ENCODE peak calls at places on chromosomes 13 and 19, in five cellular contexts. I is uterus, F is astrocyte of the spinal cord, O is ovary, Z is heart right ventricle. Q is an unnamed sample.

GRCh38 chr13:110447058-110447511 is 114.4 kb downstream of the RAB20 start:
- DNase-seq in O (peak; percentile 64), F (peak; percentile 38), Z (no peak), I (no peak), Q (no peak)

GRCh38 chr13:99207511-99207910 is 6.9 kb downstream of the UBAC2 start:
- DNase-seq in F (no peak), O (no peak), Z (no peak), I (no peak), Q (no peak)

GRCh38 chr19:40219721-40220276 is 1.6 kb upstream of the TTC9B start:
- DNase-seq in F (peak; percentile 69), O (no peak), Z (no peak), I (peak; percentile 21), Q (peak; percentile 22)

GRCh38 chr13:40148103-40148502 is 492.6 kb downstream of the COG6 start:
- DNase-seq in I (no peak), Z (no peak), O (no peak), F (no peak), Q (no peak)

GRCh38 chr13:46926856-46927625 is 30.2 kb upstream of the HTR2A start:
- DNase-seq in O (no peak), F (no peak), I (no peak), Z (no peak), Q (peak; percentile 36)

GRCh38 chr13:112893570-112894422 is 75.2 kb upstream of the MCF2L start:
- DNase-seq in Z (no peak), F (no peak), I (no peak), O (peak; percentile 57), Q (no peak)

GRCh38 chr19:15280048-15280725 is 47.9 kb upstream of the EPHX3 start:
- DNase-seq in Z (no peak), F (no peak), O (no peak), I (no peak), Q (no peak)

GRCh38 chr13:107301724-107302374 is 733.9 kb upstream of the ARGLU1 start:
- DNase-seq in O (no peak), I (no peak), F (no peak), Z (no peak), Q (no peak)

GRCh38 chr19:44807162-44807561 is 1.7 kb upstream of the BCAM start:
- DNase-seq in I (no peak), F (no peak), O (no peak), Z (no peak), Q (no peak)

GRCh38 chr13:38582133-38582532 is 104.7 kb upstream of the FREM2 start:
- DNase-seq in F (peak; percentile 44), Z (peak; percentile 15), I (no peak), O (no peak), Q (no peak)

GRCh38 chr13:113546571-113547247 is 37.8 kb upstream of the TFDP1 start:
- DNase-seq in Z (peak; percentile 29), F (peak; percentile 64), O (no peak), I (no peak), Q (no peak)

GRCh38 chr13:81664872-81665271 is 1323.9 kb upstream of the SPRY2 start:
- DNase-seq in I (no peak), Z (no peak), O (no peak), F (no peak), Q (no peak)

GRCh38 chr19:40633207-40633606 is 32.0 kb downstream of the LTBP4 start:
- DNase-seq in O (no peak), I (no peak), F (peak; percentile 60), Z (no peak), Q (no peak)

GRCh38 chr13:109818891-109819290 is 32.5 kb upstream of the IRS2 start:
- DNase-seq in O (no peak), I (no peak), Z (no peak), F (no peak), Q (no peak)

GRCh38 chr13:97133955-97134354 is 88.2 kb upstream of the MBNL2 start:
- DNase-seq in Z (no peak), O (no peak), F (no peak), I (no peak), Q (no peak)

GRCh38 chr13:88288326-88288725 is 617.2 kb downstream of the SLITRK5 start:
- DNase-seq in I (no peak), O (no peak), F (no peak), Z (no peak), Q (no peak)

GRCh38 chr19:46610851-46611770 is 10.0 kb downstream of the CALM3 start:
- DNase-seq in F (peak; percentile 56), O (no peak), I (no peak), Z (no peak), Q (no peak)

GRCh38 chr19:44841255-44841654 is 4.8 kb upstream of the NECTIN2 start:
- DNase-seq in O (no peak), F (no peak), Z (no peak), I (no peak), Q (no peak)

GRCh38 chr13:30026093-30026492 is 175.7 kb upstream of the UBL3 start:
- DNase-seq in I (no peak), O (no peak), Z (no peak), F (peak; percentile 83), Q (peak; percentile 88)

DNA sequence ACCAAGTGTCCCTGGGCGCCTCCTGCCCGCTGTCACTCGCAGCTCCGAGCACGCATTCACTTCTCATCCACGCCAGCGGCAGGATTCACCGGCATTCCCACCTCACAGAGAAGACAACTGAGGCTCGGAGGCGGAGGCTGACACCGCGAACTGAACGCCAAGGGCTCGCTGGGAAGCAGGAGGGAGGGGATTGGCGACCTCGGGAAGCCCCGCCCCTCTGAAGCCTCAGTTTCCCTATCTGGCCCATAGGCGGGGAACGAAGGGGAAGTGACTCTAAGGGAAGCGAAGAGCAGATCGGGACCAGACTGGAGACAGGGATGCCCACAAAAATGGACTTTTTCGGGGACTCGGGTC is 256 bp downstream of the MICOS13 start:
- DNase-seq in I (no peak), F (no peak), O (no peak), Z (no peak), Q (no peak)
- H3K4me3 ChIP-seq in I (peak overlapping the region; percentile 91), F (peak overlapping the region; percentile 77), O (peak overlapping the region; percentile 94), Z (peak overlapping the region; percentile 82), Q (peak overlapping the region; percentile 99)

GRCh38 chr19:3370214-3370720 is 3.9 kb downstream of the NFIC start:
- DNase-seq in Z (no peak), F (no peak), O (peak; percentile 74), I (peak; percentile 72), Q (no peak)
- H3K4me3 ChIP-seq in Z (peak overlapping the region; percentile 90), F (peak overlapping the region; percentile 79), O (peak overlapping the region; percentile 88), I (peak overlapping the region; percentile 61), Q (peak overlapping the region; percentile 89)

GRCh38 chr13:26695360-26695705 is 65.3 kb downstream of the GPR12 start:
- DNase-seq in O (no peak), F (no peak), Z (no peak), I (no peak), Q (no peak)

GRCh38 chr13:26695891-26696311 is 64.7 kb downstream of the GPR12 start:
- DNase-seq in Z (no peak), F (no peak), I (no peak), O (no peak), Q (no peak)

GRCh38 chr13:26699197-26699490 is 61.4 kb downstream of the GPR12 start:
- DNase-seq in F (no peak), I (no peak), Z (no peak), O (no peak), Q (no peak)

GRCh38 chr13:26697069-26697955 is 63.3 kb downstream of the GPR12 start:
- DNase-seq in O (no peak), I (no peak), F (no peak), Z (no peak), Q (no peak)

GRCh38 chr13:26698392-26699196 is 62.0 kb downstream of the GPR12 start:
- DNase-seq in Z (peak; percentile 77), O (peak; percentile 78), F (peak; percentile 86), I (peak; percentile 81), Q (peak; percentile 47)
- H3K4me3 ChIP-seq in Z (peak overlapping the region; percentile 34), O (no peak overlapping the region), F (no peak overlapping the region), I (peak overlapping the region; percentile 19), Q (peak overlapping the region; percentile 30)

DNA sequence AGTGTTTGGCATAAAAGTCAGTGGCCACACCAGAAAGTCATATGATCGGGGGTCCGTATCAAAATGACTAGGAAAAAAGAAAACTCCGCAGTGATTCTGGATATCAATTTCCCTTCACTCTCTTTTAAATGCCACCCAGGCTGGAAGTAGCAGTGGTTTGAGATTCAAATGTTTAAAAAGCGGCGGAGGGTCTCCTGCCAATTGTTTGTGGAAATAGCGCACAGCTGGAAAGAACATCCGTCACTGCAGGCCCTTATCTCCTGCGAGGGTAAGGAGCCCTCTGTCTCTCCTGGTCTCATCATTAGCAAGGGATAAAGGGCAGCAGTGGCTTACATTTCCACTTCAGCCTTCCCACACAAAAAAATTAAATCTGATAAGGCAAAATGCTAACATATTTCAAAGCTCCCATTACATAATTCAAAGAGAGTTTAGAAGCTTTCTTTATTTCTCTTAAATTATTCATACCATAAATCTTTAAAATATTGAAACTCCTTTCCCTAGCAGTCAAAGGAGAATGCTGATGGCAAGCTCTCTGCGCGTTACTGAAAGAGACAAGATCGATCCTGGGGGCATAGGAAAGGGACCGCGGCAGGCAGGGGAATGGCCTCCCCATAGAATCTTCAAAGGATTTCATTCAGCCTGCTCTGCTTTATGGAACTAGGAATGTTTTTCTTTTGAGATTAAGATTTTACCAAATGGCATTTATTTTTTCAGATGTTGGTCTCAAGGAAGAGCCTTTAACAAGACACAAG is 35.0 kb downstream of the AMER2 start:
- DNase-seq in O (no peak), F (no peak), I (no peak), Z (no peak), Q (no peak)
- H3K4me3 ChIP-seq in O (no peak overlapping the region), F (no peak overlapping the region), I (no peak overlapping the region), Z (no peak overlapping the region), Q (no peak overlapping the region)

GRCh38 chr19:4059931-4060620 is 6.6 kb downstream of the ZBTB7A start:
- DNase-seq in F (no peak), I (peak; percentile 87), O (peak; percentile 72), Z (peak; percentile 74), Q (no peak)

GRCh38 chr19:4059493-4059880 is 7.2 kb downstream of the ZBTB7A start:
- DNase-seq in O (peak; percentile 49), I (no peak), Z (no peak), F (no peak), Q (no peak)

GRCh38 chr19:4060621-4061177 is 6.0 kb downstream of the ZBTB7A start:
- DNase-seq in Z (no peak), F (no peak), O (no peak), I (no peak), Q (no peak)

GRCh38 chr19:4057913-4058695 is 8.6 kb downstream of the ZBTB7A start:
- DNase-seq in F (peak; percentile 79), Z (peak; percentile 87), I (peak; percentile 94), O (peak; percentile 86), Q (peak; percentile 52)

DNA sequence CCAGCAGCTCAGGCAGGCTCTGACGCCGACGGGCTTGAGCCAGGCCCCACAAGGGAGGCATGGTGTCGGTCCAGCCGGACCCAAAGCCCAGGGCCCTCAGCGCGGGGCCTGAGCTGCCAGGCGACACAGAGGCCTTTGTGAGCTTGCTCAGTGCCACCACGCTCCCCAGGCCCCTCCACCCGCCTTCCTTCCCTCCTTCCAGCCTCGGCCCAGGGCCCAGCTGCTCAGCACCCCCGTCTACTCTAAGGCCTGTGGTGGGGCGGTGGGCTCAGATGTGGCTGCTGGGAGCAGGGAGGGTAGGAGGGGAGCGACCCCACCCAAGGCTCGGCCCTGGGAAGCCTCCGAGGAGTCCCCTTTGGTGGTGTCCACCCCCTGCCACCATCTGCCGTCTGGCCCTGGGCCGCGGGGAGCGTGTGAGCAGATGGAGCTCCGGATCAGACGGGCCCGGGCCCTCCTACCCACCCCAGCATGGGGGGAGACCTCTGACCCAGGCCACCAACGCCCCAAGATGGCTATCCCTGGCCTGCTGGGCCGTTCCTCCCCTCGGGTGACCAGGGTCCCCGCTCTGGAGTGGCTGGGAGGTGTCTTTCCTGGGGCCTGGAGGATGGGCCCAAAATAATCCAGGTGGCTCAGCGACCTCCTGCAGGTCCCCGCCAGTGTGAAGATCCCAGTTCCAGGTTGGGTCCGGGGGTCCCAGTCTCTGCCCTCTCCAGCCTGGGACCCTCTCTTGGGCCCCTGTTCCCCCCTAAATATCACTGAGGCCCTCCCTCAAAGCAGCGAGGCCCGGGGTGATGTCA is 7.8 kb downstream of the ZBTB7A start:
- DNase-seq in F (no peak), O (peak; percentile 48), I (no peak), Z (no peak), Q (no peak)
- H3K4me3 ChIP-seq in F (no peak overlapping the region), O (peak overlapping the region; percentile 21), I (peak overlapping the region; percentile 34), Z (peak overlapping the region; percentile 54), Q (no peak overlapping the region)

Q was measured in skeletal muscle cell.